ENCODE peak calls at places on chromosomes 3 and 15, in seven cellular contexts. V, A, W, T, I, R and K are unnamed samples.
A peak's percentile ranks its signal among the peaks of the same experiment; 100 is the strongest.

GRCh38 chr3:72745146-72745976 is 102.9 kb downstream of the SHQ1 start:
- DNase-seq in V (no peak), A (no peak), W (peak; percentile 40), T (no peak), I (peak; percentile 32), R (no peak), K (no peak)

GRCh38 chr3:57048052-57048671 is 12.3 kb upstream of the SPATA12 start:
- DNase-seq in V (no peak), A (no peak), W (peak; percentile 64), T (no peak), I (no peak), R (no peak), K (no peak)

GRCh38 chr3:101010316-101010715 is 17.1 kb upstream of the ABI3BP start:
- DNase-seq in V (no peak), A (no peak), W (no peak), T (no peak), I (no peak), R (peak; percentile 85), K (peak; percentile 30)

GRCh38 chr15:85137507-85138175 is 156.0 kb downstream of the PDE8A start:
- DNase-seq in V (no peak), A (no peak), W (peak; percentile 80), T (no peak), I (no peak), R (no peak), K (no peak)

GRCh38 chr3:171781711-171782127 is 28.6 kb downstream of the PLD1 start:
- DNase-seq in V (no peak), A (peak; percentile 25), W (no peak), T (no peak), I (peak; percentile 84), R (no peak), K (peak; percentile 82)

GRCh38 chr3:136305879-136306278 is 55.7 kb downstream of the PCCB start:
- DNase-seq in V (no peak), A (peak; percentile 67), W (no peak), T (no peak), I (peak; percentile 63), R (no peak), K (peak; percentile 38)

GRCh38 chr3:43742935-43743334 is 52.2 kb downstream of the ABHD5 start:
- DNase-seq in V (no peak), A (no peak), W (no peak), T (no peak), I (no peak), R (peak; percentile 57), K (no peak)

GRCh38 chr3:32780071-32780734 is 37.6 kb upstream of the TRIM71 start:
- DNase-seq in V (no peak), A (no peak), W (no peak), T (peak; percentile 41), I (no peak), R (no peak), K (no peak)

GRCh38 chr15:38690737-38691332 is 126.2 kb upstream of the RASGRP1 start:
- DNase-seq in V (no peak), A (peak; percentile 32), W (peak; percentile 6), T (peak; percentile 68), I (peak; percentile 72), R (peak; percentile 71), K (peak; percentile 54)

GRCh38 chr15:31325432-31325975 is 1.1 kb upstream of the KLF13 start:
- DNase-seq in V (no peak), A (peak; percentile 43), W (no peak), T (no peak), I (no peak), R (no peak), K (no peak)

GRCh38 chr3:175355801-175356335 is 496.7 kb downstream of the NAALADL2 start:
- DNase-seq in V (no peak), A (no peak), W (no peak), T (no peak), I (no peak), R (no peak), K (no peak)

GRCh38 chr3:139764936-139765335 is 87.2 kb upstream of the NMNAT3 start:
- DNase-seq in V (no peak), A (peak; percentile 77), W (no peak), T (no peak), I (peak; percentile 91), R (peak; percentile 71), K (peak; percentile 76)

GRCh38 chr3:58237940-58238681 is 519 bp downstream of the ABHD6 start:
- DNase-seq in V (no peak), A (peak; percentile 55), W (no peak), T (no peak), I (no peak), R (peak; percentile 55), K (peak; percentile 7)

GRCh38 chr3:106130384-106131084 is 261.7 kb upstream of the CBLB start:
- DNase-seq in V (no peak), A (peak; percentile 60), W (no peak), T (no peak), I (peak; percentile 86), R (peak; percentile 88), K (no peak)

GRCh38 chr15:101102746-101103145 is 149.1 kb downstream of the CHSY1 start:
- DNase-seq in V (no peak), A (no peak), W (no peak), T (no peak), I (no peak), R (no peak), K (no peak)